ENCODE peak calls at places on chromosomes 7 and 10, in nine cellular contexts. S is fibroblast of mammary gland, R is NCI-H1092, Z is MCF 10A, U is GM06990, J is lower lobe of right lung, L is T-helper 1 cell, G is AG09309, A is colonic mucosa. X is an unnamed sample.

GRCh38 chr7:94898340-94898739 is 9.1 kb upstream of the PPP1R9A start:
- DNase-seq in S (peak), R (no peak), Z (no peak), U (no peak), J (no peak), L (no peak), G (no peak), A (no peak), X (no peak)

GRCh38 chr10:35352508-35352907 is 16.2 kb downstream of the CCNY start:
- DNase-seq in S (no peak), R (no peak), Z (no peak), U (no peak), J (no peak), L (no peak), G (no peak), A (no peak), X (peak)

GRCh38 chr10:23917251-23917908 is 291.6 kb upstream of the KIAA1217 start:
- DNase-seq in S (no peak), R (no peak), Z (no peak), U (no peak), J (no peak), L (no peak), G (no peak), A (no peak), X (no peak)

GRCh38 chr7:112668561-112668960 is 121.6 kb downstream of the TMEM168 start:
- DNase-seq in S (no peak), R (no peak), Z (no peak), U (no peak), J (no peak), L (no peak), G (no peak), A (no peak), X (no peak)

GRCh38 chr7:74527842-74528241 is 74.1 kb downstream of the GTF2IRD1 start:
- DNase-seq in S (no peak), R (no peak), Z (peak), U (no peak), J (no peak), L (no peak), G (no peak), A (peak), X (no peak)

GRCh38 chr7:2157473-2158279 is 75.1 kb downstream of the MAD1L1 start:
- DNase-seq in S (peak), R (peak), Z (peak), U (no peak), J (peak), L (no peak), G (peak), A (peak), X (peak)

GRCh38 chr7:16494955-16495719 is 29.6 kb upstream of the SOSTDC1 start:
- DNase-seq in S (no peak), R (no peak), Z (no peak), U (no peak), J (no peak), L (no peak), G (no peak), A (no peak), X (no peak)

GRCh38 chr7:7321681-7322080 is 139.3 kb downstream of the C1GALT1 start:
- DNase-seq in S (no peak), R (no peak), Z (peak), U (peak), J (no peak), L (no peak), G (no peak), A (peak), X (peak)

GRCh38 chr7:99289185-99289584 is 16.5 kb downstream of the MYH16 start:
- DNase-seq in S (no peak), R (no peak), Z (no peak), U (no peak), J (no peak), L (no peak), G (no peak), A (no peak), X (no peak)

GRCh38 chr10:112314822-112315474 is 31.7 kb downstream of the TECTB start:
- DNase-seq in S (peak), R (peak), Z (peak), U (peak), J (peak), L (peak), G (no peak), A (peak), X (peak)

GRCh38 chr10:125868372-125868975 is 12.6 kb downstream of the DHX32 start:
- DNase-seq in S (peak), R (no peak), Z (peak), U (no peak), J (no peak), L (no peak), G (peak), A (no peak), X (no peak)

X was measured in Peyer's patch.